ENCODE peak calls at places on chromosome 3, in ten cellular contexts. One of them, this sample, is unnamed.

GRCh38 chr3:10547413-10547812 is 42.0 kb upstream of the ATP2B2 start:
- DNase-seq in left cardiac atrium: no peak
- DNase-seq in cardiac fibroblast: no peak
- DNase-seq in retina: no peak
- DNase-seq in uterus: no peak
- DNase-seq in neuronal stem cell: no peak
- DNase-seq in mucosa of gallbladder: no peak
- DNase-seq in CD4-positive, CD25-positive, alpha-beta regulatory T cell: no peak
- DNase-seq in NCI-H2029: no peak
- DNase-seq in HEK293T: no peak
- DNase-seq in this sample: no peak

GRCh38 chr3:72591522-72592421 is 256.5 kb downstream of the SHQ1 start:
- DNase-seq in neuronal stem cell: peak; percentile 68
- DNase-seq in cardiac fibroblast: peak; percentile 80
- DNase-seq in left cardiac atrium: peak; percentile 49
- DNase-seq in CD4-positive, CD25-positive, alpha-beta regulatory T cell: no peak
- DNase-seq in mucosa of gallbladder: peak; percentile 52
- DNase-seq in NCI-H2029: no peak
- DNase-seq in uterus: peak; percentile 57
- DNase-seq in HEK293T: peak; percentile 44
- DNase-seq in retina: peak; percentile 47
- DNase-seq in this sample: peak; percentile 81

GRCh38 chr3:126136428-126137220 is 43.8 kb downstream of the ALDH1L1 start:
- DNase-seq in mucosa of gallbladder: no peak
- DNase-seq in left cardiac atrium: peak; percentile 9
- DNase-seq in retina: peak; percentile 59
- DNase-seq in neuronal stem cell: no peak
- DNase-seq in cardiac fibroblast: no peak
- DNase-seq in HEK293T: no peak
- DNase-seq in NCI-H2029: no peak
- DNase-seq in CD4-positive, CD25-positive, alpha-beta regulatory T cell: no peak
- DNase-seq in uterus: peak; percentile 5
- DNase-seq in this sample: no peak

GRCh38 chr3:49388416-49388815 is 23.4 kb downstream of the RHOA start:
- DNase-seq in cardiac fibroblast: no peak
- DNase-seq in NCI-H2029: no peak
- DNase-seq in uterus: no peak
- DNase-seq in retina: no peak
- DNase-seq in CD4-positive, CD25-positive, alpha-beta regulatory T cell: no peak
- DNase-seq in left cardiac atrium: no peak
- DNase-seq in HEK293T: no peak
- DNase-seq in mucosa of gallbladder: no peak
- DNase-seq in neuronal stem cell: no peak
- DNase-seq in this sample: no peak

GRCh38 chr3:184389935-184390528 is 10.2 kb downstream of the CHRD start:
- DNase-seq in neuronal stem cell: no peak
- DNase-seq in mucosa of gallbladder: no peak
- DNase-seq in uterus: no peak
- DNase-seq in CD4-positive, CD25-positive, alpha-beta regulatory T cell: no peak
- DNase-seq in NCI-H2029: no peak
- DNase-seq in left cardiac atrium: no peak
- DNase-seq in cardiac fibroblast: no peak
- DNase-seq in retina: no peak
- DNase-seq in HEK293T: no peak
- DNase-seq in this sample: no peak

GRCh38 chr3:122679467-122680291 is 960 bp upstream of the PARP14 start:
- DNase-seq in mucosa of gallbladder: no peak
- DNase-seq in neuronal stem cell: no peak
- DNase-seq in CD4-positive, CD25-positive, alpha-beta regulatory T cell: no peak
- DNase-seq in cardiac fibroblast: peak; percentile 16
- DNase-seq in retina: peak; percentile 33
- DNase-seq in HEK293T: no peak
- DNase-seq in NCI-H2029: peak; percentile 29
- DNase-seq in uterus: peak; percentile 31
- DNase-seq in left cardiac atrium: peak; percentile 26
- DNase-seq in this sample: no peak

GRCh38 chr3:187328691-187329090 is 37.2 kb upstream of the MASP1 start:
- DNase-seq in retina: no peak
- DNase-seq in mucosa of gallbladder: no peak
- DNase-seq in uterus: no peak
- DNase-seq in cardiac fibroblast: no peak
- DNase-seq in NCI-H2029: no peak
- DNase-seq in neuronal stem cell: no peak
- DNase-seq in CD4-positive, CD25-positive, alpha-beta regulatory T cell: no peak
- DNase-seq in left cardiac atrium: no peak
- DNase-seq in HEK293T: no peak
- DNase-seq in this sample: no peak

GRCh38 chr3:52820741-52821140 is 9.7 kb downstream of the ITIH4 start:
- DNase-seq in CD4-positive, CD25-positive, alpha-beta regulatory T cell: peak; percentile 33
- DNase-seq in retina: peak; percentile 35
- DNase-seq in NCI-H2029: no peak
- DNase-seq in left cardiac atrium: no peak
- DNase-seq in mucosa of gallbladder: no peak
- DNase-seq in uterus: no peak
- DNase-seq in cardiac fibroblast: peak; percentile 29
- DNase-seq in neuronal stem cell: peak; percentile 24
- DNase-seq in HEK293T: peak; percentile 78
- DNase-seq in this sample: no peak

GRCh38 chr3:5136619-5137429 is 14.7 kb downstream of the ARL8B start:
- DNase-seq in HEK293T: peak; percentile 47
- DNase-seq in neuronal stem cell: no peak
- DNase-seq in left cardiac atrium: no peak
- DNase-seq in cardiac fibroblast: peak; percentile 34
- DNase-seq in uterus: no peak
- DNase-seq in mucosa of gallbladder: no peak
- DNase-seq in CD4-positive, CD25-positive, alpha-beta regulatory T cell: peak; percentile 83
- DNase-seq in retina: no peak
- DNase-seq in NCI-H2029: no peak
- DNase-seq in this sample: no peak

GRCh38 chr3:66441124-66441523 is 59.7 kb downstream of the LRIG1 start:
- DNase-seq in uterus: no peak
- DNase-seq in NCI-H2029: no peak
- DNase-seq in left cardiac atrium: no peak
- DNase-seq in HEK293T: no peak
- DNase-seq in neuronal stem cell: no peak
- DNase-seq in cardiac fibroblast: peak; percentile 28
- DNase-seq in mucosa of gallbladder: no peak
- DNase-seq in CD4-positive, CD25-positive, alpha-beta regulatory T cell: no peak
- DNase-seq in retina: peak; percentile 50
- DNase-seq in this sample: no peak

GRCh38 chr3:69326821-69327433 is 59.0 kb downstream of the FRMD4B start:
- DNase-seq in NCI-H2029: no peak
- DNase-seq in HEK293T: no peak
- DNase-seq in CD4-positive, CD25-positive, alpha-beta regulatory T cell: peak; percentile 67
- DNase-seq in retina: no peak
- DNase-seq in neuronal stem cell: no peak
- DNase-seq in cardiac fibroblast: no peak
- DNase-seq in uterus: no peak
- DNase-seq in mucosa of gallbladder: no peak
- DNase-seq in left cardiac atrium: no peak
- DNase-seq in this sample: no peak

GRCh38 chr3:156750191-156750873 is 75.8 kb upstream of the LEKR1 start:
- DNase-seq in retina: peak; percentile 76
- DNase-seq in left cardiac atrium: no peak
- DNase-seq in HEK293T: no peak
- DNase-seq in cardiac fibroblast: peak; percentile 40
- DNase-seq in CD4-positive, CD25-positive, alpha-beta regulatory T cell: no peak
- DNase-seq in uterus: no peak
- DNase-seq in neuronal stem cell: no peak
- DNase-seq in mucosa of gallbladder: no peak
- DNase-seq in NCI-H2029: peak; percentile 28
- DNase-seq in this sample: no peak

GRCh38 chr3:65039754-65040210 is 352.0 kb upstream of the ADAMTS9 start:
- DNase-seq in HEK293T: no peak
- DNase-seq in CD4-positive, CD25-positive, alpha-beta regulatory T cell: no peak
- DNase-seq in left cardiac atrium: no peak
- DNase-seq in neuronal stem cell: no peak
- DNase-seq in uterus: peak; percentile 16
- DNase-seq in retina: no peak
- DNase-seq in NCI-H2029: no peak
- DNase-seq in cardiac fibroblast: peak; percentile 32
- DNase-seq in mucosa of gallbladder: no peak
- DNase-seq in this sample: no peak

GRCh38 chr3:48413086-48413485 is 16.8 kb downstream of the PLXNB1 start:
- DNase-seq in uterus: no peak
- DNase-seq in mucosa of gallbladder: no peak
- DNase-seq in CD4-positive, CD25-positive, alpha-beta regulatory T cell: no peak
- DNase-seq in neuronal stem cell: no peak
- DNase-seq in cardiac fibroblast: no peak
- DNase-seq in HEK293T: no peak
- DNase-seq in NCI-H2029: no peak
- DNase-seq in retina: no peak
- DNase-seq in left cardiac atrium: no peak
- DNase-seq in this sample: no peak

GRCh38 chr3:151379083-151379734 is 5.3 kb downstream of the P2RY12 start:
- DNase-seq in NCI-H2029: no peak
- DNase-seq in neuronal stem cell: peak; percentile 11
- DNase-seq in CD4-positive, CD25-positive, alpha-beta regulatory T cell: peak; percentile 5
- DNase-seq in cardiac fibroblast: peak; percentile 48
- DNase-seq in uterus: no peak
- DNase-seq in left cardiac atrium: peak; percentile 27
- DNase-seq in HEK293T: peak; percentile 38
- DNase-seq in retina: no peak
- DNase-seq in mucosa of gallbladder: peak; percentile 15
- DNase-seq in this sample: no peak

GRCh38 chr3:195559723-195560409 is 16.7 kb upstream of the PPP1R2 start:
- DNase-seq in mucosa of gallbladder: peak; percentile 35
- DNase-seq in left cardiac atrium: no peak
- DNase-seq in HEK293T: no peak
- DNase-seq in cardiac fibroblast: no peak
- DNase-seq in NCI-H2029: peak; percentile 49
- DNase-seq in neuronal stem cell: no peak
- DNase-seq in uterus: no peak
- DNase-seq in CD4-positive, CD25-positive, alpha-beta regulatory T cell: no peak
- DNase-seq in retina: no peak
- DNase-seq in this sample: no peak

GRCh38 chr3:176376531-176376930 is 820.8 kb downstream of the TBL1XR1 start:
- DNase-seq in uterus: no peak
- DNase-seq in left cardiac atrium: no peak
- DNase-seq in retina: no peak
- DNase-seq in neuronal stem cell: no peak
- DNase-seq in cardiac fibroblast: no peak
- DNase-seq in NCI-H2029: peak; percentile 45
- DNase-seq in mucosa of gallbladder: no peak
- DNase-seq in HEK293T: no peak
- DNase-seq in CD4-positive, CD25-positive, alpha-beta regulatory T cell: no peak
- DNase-seq in this sample: no peak

GRCh38 chr3:183098538-183099025 is 714 bp downstream of the MCCC1 start:
- DNase-seq in uterus: no peak
- DNase-seq in neuronal stem cell: no peak
- DNase-seq in mucosa of gallbladder: no peak
- DNase-seq in left cardiac atrium: no peak
- DNase-seq in NCI-H2029: no peak
- DNase-seq in retina: no peak
- DNase-seq in HEK293T: no peak
- DNase-seq in CD4-positive, CD25-positive, alpha-beta regulatory T cell: peak; percentile 48
- DNase-seq in cardiac fibroblast: no peak
- DNase-seq in this sample: no peak

GRCh38 chr3:20822251-20822650 is 636.2 kb upstream of the SGO1 start:
- DNase-seq in left cardiac atrium: no peak
- DNase-seq in CD4-positive, CD25-positive, alpha-beta regulatory T cell: no peak
- DNase-seq in HEK293T: no peak
- DNase-seq in uterus: no peak
- DNase-seq in neuronal stem cell: no peak
- DNase-seq in NCI-H2029: no peak
- DNase-seq in cardiac fibroblast: no peak
- DNase-seq in mucosa of gallbladder: no peak
- DNase-seq in retina: no peak
- DNase-seq in this sample: no peak

GRCh38 chr3:79490165-79491028 is 277.4 kb downstream of the ROBO1 start:
- DNase-seq in HEK293T: no peak
- DNase-seq in left cardiac atrium: peak; percentile 72
- DNase-seq in uterus: peak; percentile 37
- DNase-seq in neuronal stem cell: peak; percentile 3
- DNase-seq in CD4-positive, CD25-positive, alpha-beta regulatory T cell: no peak
- DNase-seq in mucosa of gallbladder: peak; percentile 29
- DNase-seq in cardiac fibroblast: peak; percentile 90
- DNase-seq in NCI-H2029: no peak
- DNase-seq in retina: no peak
- DNase-seq in this sample: peak; percentile 48

GRCh38 chr3:67593761-67594234 is 60.6 kb downstream of the SUCLG2 start:
- DNase-seq in neuronal stem cell: no peak
- DNase-seq in CD4-positive, CD25-positive, alpha-beta regulatory T cell: peak; percentile 18
- DNase-seq in left cardiac atrium: no peak
- DNase-seq in HEK293T: no peak
- DNase-seq in NCI-H2029: no peak
- DNase-seq in uterus: no peak
- DNase-seq in retina: no peak
- DNase-seq in mucosa of gallbladder: no peak
- DNase-seq in cardiac fibroblast: peak; percentile 57
- DNase-seq in this sample: peak; percentile 19

GRCh38 chr3:97914390-97914789 is 57.8 kb downstream of the RIOX2 start:
- DNase-seq in retina: no peak
- DNase-seq in NCI-H2029: no peak
- DNase-seq in CD4-positive, CD25-positive, alpha-beta regulatory T cell: peak; percentile 7
- DNase-seq in neuronal stem cell: no peak
- DNase-seq in mucosa of gallbladder: no peak
- DNase-seq in left cardiac atrium: no peak
- DNase-seq in HEK293T: no peak
- DNase-seq in cardiac fibroblast: no peak
- DNase-seq in uterus: no peak
- DNase-seq in this sample: no peak

GRCh38 chr3:27568393-27568792 is 84.2 kb upstream of the SLC4A7 start:
- DNase-seq in HEK293T: no peak
- DNase-seq in mucosa of gallbladder: peak; percentile 48
- DNase-seq in NCI-H2029: no peak
- DNase-seq in retina: no peak
- DNase-seq in left cardiac atrium: peak; percentile 69
- DNase-seq in cardiac fibroblast: peak; percentile 85
- DNase-seq in CD4-positive, CD25-positive, alpha-beta regulatory T cell: no peak
- DNase-seq in neuronal stem cell: no peak
- DNase-seq in uterus: peak; percentile 42
- DNase-seq in this sample: peak; percentile 60

GRCh38 chr3:52481819-52482521 is 13.2 kb upstream of the STAB1 start:
- DNase-seq in left cardiac atrium: peak; percentile 44
- DNase-seq in retina: no peak
- DNase-seq in HEK293T: peak; percentile 70
- DNase-seq in CD4-positive, CD25-positive, alpha-beta regulatory T cell: no peak
- DNase-seq in uterus: no peak
- DNase-seq in mucosa of gallbladder: no peak
- DNase-seq in neuronal stem cell: peak; percentile 12
- DNase-seq in NCI-H2029: no peak
- DNase-seq in cardiac fibroblast: peak; percentile 20
- DNase-seq in this sample: no peak

GRCh38 chr3:58173670-58174472 is 36.9 kb downstream of the DNASE1L3 start:
- DNase-seq in HEK293T: peak; percentile 28
- DNase-seq in NCI-H2029: peak; percentile 54
- DNase-seq in neuronal stem cell: no peak
- DNase-seq in uterus: no peak
- DNase-seq in mucosa of gallbladder: peak; percentile 28
- DNase-seq in cardiac fibroblast: peak; percentile 36
- DNase-seq in retina: no peak
- DNase-seq in left cardiac atrium: peak; percentile 53
- DNase-seq in CD4-positive, CD25-positive, alpha-beta regulatory T cell: peak; percentile 50
- DNase-seq in this sample: no peak

GRCh38 chr3:78201066-78201465 is 1161.2 kb downstream of the ROBO2 start:
- DNase-seq in cardiac fibroblast: no peak
- DNase-seq in neuronal stem cell: no peak
- DNase-seq in NCI-H2029: no peak
- DNase-seq in HEK293T: no peak
- DNase-seq in CD4-positive, CD25-positive, alpha-beta regulatory T cell: no peak
- DNase-seq in retina: no peak
- DNase-seq in left cardiac atrium: no peak
- DNase-seq in uterus: no peak
- DNase-seq in mucosa of gallbladder: no peak
- DNase-seq in this sample: no peak

GRCh38 chr3:169659858-169660614 is 3.5 kb downstream of the MECOM start:
- DNase-seq in retina: peak; percentile 65
- DNase-seq in left cardiac atrium: peak; percentile 24
- DNase-seq in HEK293T: no peak
- DNase-seq in cardiac fibroblast: no peak
- DNase-seq in uterus: no peak
- DNase-seq in NCI-H2029: no peak
- DNase-seq in CD4-positive, CD25-positive, alpha-beta regulatory T cell: no peak
- DNase-seq in neuronal stem cell: peak; percentile 12
- DNase-seq in mucosa of gallbladder: no peak
- DNase-seq in this sample: no peak

This sample was measured in stromal cell of bone marrow.